ENCODE peak calls at places on chromosomes 2 and 18, in ten cellular contexts. O, K, W, N, M, B, D, P, T and U are unnamed samples.

GRCh38 chr2:40256649-40257048 is 195.2 kb downstream of the SLC8A1 start:
- DNase-seq in B (no peak), W (peak; percentile 24), O (no peak), N (no peak), K (no peak), P (peak; percentile 9), M (peak; percentile 17), T (no peak), D (no peak), U (no peak)

GRCh38 chr2:190318931-190319556 is 582 bp downstream of the HIBCH start:
- DNase-seq in N (no peak), K (no peak), O (peak; percentile 8), T (no peak), M (peak; percentile 17), W (no peak), D (no peak), B (no peak), P (peak; percentile 12), U (no peak)

GRCh38 chr2:47964722-47965434 is 58.6 kb upstream of the FBXO11 start:
- DNase-seq in B (no peak), P (peak; percentile 9), M (no peak), T (no peak), N (no peak), O (no peak), W (peak; percentile 10), D (no peak), K (no peak), U (no peak)

GRCh38 chr2:234164499-234165409 is 114.3 kb downstream of the SPP2 start:
- DNase-seq in K (no peak), T (no peak), N (no peak), O (no peak), P (no peak), D (no peak), W (no peak), B (no peak), M (no peak), U (no peak)

GRCh38 chr2:184041077-184041476 is 557.3 kb upstream of the ZNF804A start:
- DNase-seq in N (no peak), W (no peak), K (no peak), P (no peak), B (no peak), D (no peak), M (peak; percentile 44), O (no peak), T (no peak), U (no peak)

GRCh38 chr2:49162151-49162550 is 7.8 kb upstream of the FSHR start:
- DNase-seq in P (no peak), D (no peak), T (no peak), M (no peak), K (no peak), N (no peak), B (no peak), O (no peak), W (no peak), U (no peak)

GRCh38 chr2:238252766-238253630 is 13.2 kb upstream of the HES6 start:
- DNase-seq in P (no peak), N (no peak), K (peak; percentile 40), W (no peak), D (no peak), B (no peak), T (no peak), O (no peak), M (no peak), U (no peak)

GRCh38 chr18:49628993-49629795 is 67.3 kb downstream of the LIPG start:
- DNase-seq in B (no peak), P (no peak), K (peak; percentile 51), T (no peak), W (no peak), O (no peak), M (no peak), N (no peak), D (no peak), U (no peak)

GRCh38 chr2:78397198-78397597 is 628.3 kb upstream of the REG3G start:
- DNase-seq in K (no peak), O (no peak), W (no peak), B (no peak), D (no peak), N (no peak), M (no peak), T (no peak), P (no peak), U (no peak)

GRCh38 chr18:67705748-67706147 is 189.2 kb upstream of the DSEL start:
- DNase-seq in M (peak; percentile 50), D (no peak), B (no peak), P (peak; percentile 31), W (no peak), N (no peak), O (no peak), K (no peak), T (no peak), U (no peak)

GRCh38 chr18:80244956-80245730 is 2.2 kb downstream of the PARD6G start:
- DNase-seq in N (no peak), B (no peak), D (no peak), T (no peak), W (no peak), M (no peak), O (no peak), K (no peak), P (no peak), U (no peak)

GRCh38 chr2:165203689-165204559 is at the start of gene SCN3A:
- DNase-seq in B (no peak), W (peak; percentile 37), K (no peak), P (peak; percentile 73), O (no peak), T (peak; percentile 60), M (peak; percentile 65), D (no peak), N (no peak), U (peak; percentile 30)

DNA sequence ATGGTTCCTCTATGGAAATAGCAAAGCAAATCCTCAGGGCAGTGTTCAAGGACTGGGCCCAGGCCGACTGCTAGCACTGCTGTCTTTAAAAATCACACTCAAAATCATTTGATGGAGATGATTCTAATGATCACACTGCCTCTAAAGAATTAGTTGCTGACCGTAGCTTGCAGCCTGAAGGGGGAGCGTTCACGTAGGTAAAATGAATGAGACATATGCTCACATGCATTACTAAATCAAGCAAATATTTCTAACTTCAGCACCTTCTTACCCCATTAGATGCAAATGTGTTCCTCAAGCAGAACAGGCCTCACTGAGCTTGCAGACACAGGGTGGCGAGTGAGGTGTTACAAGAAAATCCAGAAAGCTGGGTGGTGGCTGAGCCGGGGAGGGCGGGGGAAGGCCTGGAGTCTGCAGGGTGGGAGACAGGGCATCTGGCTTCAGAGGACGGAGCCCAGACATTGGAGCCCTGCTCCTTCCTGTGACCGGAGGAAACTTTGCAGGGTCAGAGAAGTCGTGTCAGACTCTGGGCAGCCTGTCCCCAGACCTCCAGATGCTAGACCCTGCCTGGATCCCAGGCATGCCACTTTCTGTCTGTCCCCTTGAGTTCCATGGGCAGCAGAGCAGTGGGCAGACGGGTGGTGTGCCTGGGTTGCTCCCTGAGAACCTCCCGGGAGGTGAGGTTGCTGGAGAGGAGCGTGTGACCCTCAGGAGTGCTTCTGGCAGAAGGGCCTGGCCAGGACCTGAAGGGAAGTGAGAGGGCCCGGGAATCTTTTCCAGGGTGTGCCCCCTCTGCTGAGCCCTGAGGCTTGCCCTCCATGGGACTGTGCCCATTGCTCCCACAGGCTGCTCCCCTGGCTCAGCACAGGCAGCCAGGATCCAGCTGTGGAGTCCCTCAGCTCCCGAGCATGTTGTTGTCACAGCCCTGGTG is 7.1 kb upstream of the NPPC start:
- DNase-seq in T (no peak), N (no peak), D (no peak), B (no peak), M (peak; percentile 45), K (no peak), W (no peak), O (no peak), P (no peak), U (no peak)
- H3K4me3 ChIP-seq in T (no peak overlapping the region), N (no peak overlapping the region), D (no peak overlapping the region), B (no peak overlapping the region), M (no peak overlapping the region), K (no peak overlapping the region), W (no peak overlapping the region), O (no peak overlapping the region), P (no peak overlapping the region), U (no peak overlapping the region)

DNA sequence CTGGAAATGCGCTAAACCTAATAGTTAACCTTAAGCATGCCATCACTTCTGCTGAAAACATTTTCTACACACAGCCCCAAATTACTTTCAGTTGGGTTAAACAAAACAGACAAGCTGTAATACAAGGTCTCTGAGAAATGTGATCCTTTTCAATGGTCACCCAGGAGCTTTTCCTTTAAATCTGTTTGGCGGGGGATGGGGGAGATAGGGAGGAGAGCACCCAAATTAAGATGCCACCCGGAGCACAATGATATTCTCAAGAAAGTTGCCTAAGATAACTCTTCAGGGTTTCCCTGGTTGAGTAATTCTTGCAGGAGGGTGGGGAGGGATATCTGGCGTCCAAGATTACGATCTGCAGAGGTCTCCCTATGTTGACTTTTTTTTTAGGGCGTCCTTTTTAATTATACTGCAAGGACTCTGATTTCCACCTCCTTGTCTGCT is 971 bp downstream of the GAREM1 start:
- DNase-seq in B (no peak), D (no peak), T (peak; percentile 44), P (peak; percentile 24), N (no peak), W (peak; percentile 33), M (peak; percentile 41), K (no peak), O (no peak), U (no peak)
- H3K4me3 ChIP-seq in B (peak overlapping the region; percentile 68), D (peak overlapping the region; percentile 81), T (peak overlapping the region; percentile 90), P (peak overlapping the region; percentile 77), N (peak overlapping the region; percentile 83), W (no peak overlapping the region), M (peak overlapping the region; percentile 76), K (peak overlapping the region; percentile 70), O (peak overlapping the region; percentile 79), U (peak overlapping the region; percentile 50)

DNA sequence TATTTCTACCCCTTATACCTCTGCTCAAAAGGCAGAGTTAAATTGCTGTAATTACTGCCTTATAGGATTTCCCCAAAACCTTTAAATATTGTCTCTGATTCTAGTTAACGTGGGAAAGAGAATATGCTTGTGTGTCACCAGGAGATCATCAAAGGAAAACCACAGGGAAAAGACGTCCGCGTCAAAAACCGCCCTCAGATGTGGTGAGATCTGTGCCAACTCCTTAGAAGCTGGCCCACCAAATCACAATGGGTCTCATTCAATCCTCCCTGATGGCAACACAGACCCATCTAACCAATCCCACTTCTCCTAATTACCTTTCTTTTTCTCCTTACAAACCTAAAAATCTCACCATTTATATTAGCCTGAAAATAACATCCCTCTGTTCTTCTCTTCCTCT is 25.4 kb downstream of the VPS54 start:
- DNase-seq in W (no peak), D (no peak), O (no peak), M (no peak), T (no peak), N (no peak), K (no peak), B (no peak), P (no peak), U (no peak)
- H3K4me3 ChIP-seq in W (no peak overlapping the region), D (no peak overlapping the region), O (no peak overlapping the region), M (no peak overlapping the region), T (no peak overlapping the region), N (no peak overlapping the region), K (no peak overlapping the region), B (no peak overlapping the region), P (no peak overlapping the region), U (no peak overlapping the region)

DNA sequence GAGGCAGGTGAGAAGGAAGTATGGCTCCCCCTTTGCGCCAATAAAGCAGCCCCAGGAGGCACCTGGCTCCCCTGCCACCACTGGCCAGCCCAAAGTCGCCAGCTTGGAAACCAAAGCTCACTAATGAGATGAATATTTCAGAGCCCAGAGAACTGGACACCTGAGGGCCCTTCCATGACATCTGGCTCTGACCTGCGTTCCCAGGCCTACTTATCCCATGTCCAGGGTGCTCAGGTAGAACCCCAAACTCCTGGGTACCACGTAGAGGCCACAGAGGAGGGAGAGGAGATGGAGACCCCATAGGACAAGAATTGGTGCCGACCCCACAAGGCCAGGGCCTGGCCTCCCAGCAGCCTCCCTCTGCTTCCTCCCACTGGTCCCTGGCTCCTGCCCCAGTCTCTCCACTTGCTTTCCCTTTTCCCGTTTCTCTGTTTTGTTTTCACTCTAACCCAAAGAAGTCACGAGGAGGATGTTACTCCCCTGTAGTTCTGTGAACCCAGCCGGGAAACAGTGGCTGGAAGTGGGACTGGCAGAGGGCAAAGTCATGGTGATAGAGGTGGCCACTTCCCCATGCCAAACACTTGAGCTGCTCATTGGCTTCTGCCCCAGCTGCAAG is 877 bp downstream of the TMBIM1 start:
- DNase-seq in T (no peak), K (peak; percentile 65), O (no peak), W (peak; percentile 41), M (peak; percentile 43), D (no peak), B (no peak), P (no peak), N (no peak), U (no peak)
- H3K4me3 ChIP-seq in T (peak overlapping the region; percentile 84), K (peak overlapping the region; percentile 81), O (peak overlapping the region; percentile 83), W (peak overlapping the region; percentile 70), M (peak overlapping the region; percentile 87), D (peak overlapping the region; percentile 94), B (peak overlapping the region; percentile 85), P (peak overlapping the region; percentile 82), N (peak overlapping the region; percentile 84), U (peak overlapping the region; percentile 77)